ENCODE peak calls at places on chromosome 22, in four cellular contexts. O is NCI-H1092 treated with DMSO at 0.1 percent for 48 hours, A is naive B cell, Y is OCI-LY7. L is an unnamed sample.

GRCh38 chr22:40410272-40410671 is 39.9 kb downstream of the SGSM3 start:
- DNase-seq in A (no peak), Y (no peak), O (no peak), L (no peak)

GRCh38 chr22:27331526-27332281 is 469.9 kb downstream of the MN1 start:
- DNase-seq in O (peak; percentile 36), Y (no peak), A (no peak), L (no peak)

GRCh38 chr22:30602049-30602448 is 4.9 kb upstream of the TCN2 start:
- DNase-seq in O (peak; percentile 24), Y (peak; percentile 49), A (no peak), L (no peak)

GRCh38 chr22:19631899-19632670 is 82.2 kb upstream of the SEPTIN5 start:
- DNase-seq in O (peak; percentile 41), A (no peak), Y (peak; percentile 33), L (peak; percentile 14)

GRCh38 chr22:17802411-17802810 is 28.1 kb upstream of the BID start:
- DNase-seq in Y (no peak), A (no peak), O (no peak), L (no peak)

GRCh38 chr22:21651521-21652009 is 9.5 kb downstream of the SDF2L1 start:
- DNase-seq in O (peak; percentile 51), A (no peak), Y (no peak), L (no peak)

GRCh38 chr22:46761539-46762237 is 762 bp upstream of the TBC1D22A start:
- DNase-seq in A (no peak), O (no peak), Y (peak; percentile 37), L (no peak)

GRCh38 chr22:22877523-22878210 is 9.9 kb upstream of the IGLL5 start:
- DNase-seq in O (peak; percentile 33), A (no peak), Y (peak; percentile 75), L (no peak)

GRCh38 chr22:22123960-22124278 is 120.7 kb upstream of the VPREB1 start:
- DNase-seq in O (no peak), Y (no peak), A (no peak), L (no peak)

GRCh38 chr22:17727244-17727892 is 46.9 kb downstream of the BID start:
- DNase-seq in Y (no peak), A (no peak), O (no peak), L (no peak)

GRCh38 chr22:23381661-23382427 is 198.2 kb downstream of the IGLL1 start:
- DNase-seq in Y (no peak), O (no peak), A (no peak), L (no peak)

GRCh38 chr22:25996669-25997068 is 172.6 kb upstream of the SEZ6L start:
- DNase-seq in O (no peak), Y (no peak), A (no peak), L (no peak)

GRCh38 chr22:39592104-39593060 is 21.8 kb downstream of the CACNA1I start:
- DNase-seq in A (no peak), O (peak; percentile 74), Y (no peak), L (no peak)

GRCh38 chr22:49365910-49366309 is 461.8 kb downstream of the BRD1 start:
- DNase-seq in Y (no peak), O (no peak), A (no peak), L (no peak)

GRCh38 chr22:20315337-20316216 is 4.3 kb downstream of the DGCR6L start:
- DNase-seq in Y (no peak), O (no peak), A (no peak), L (no peak)

GRCh38 chr22:37907036-37907954 is 1.2 kb downstream of the MICALL1 start:
- DNase-seq in Y (no peak), O (no peak), A (no peak), L (no peak)

GRCh38 chr22:45866398-45867117 is 110.4 kb downstream of the WNT7B start:
- DNase-seq in A (no peak), O (no peak), Y (no peak), L (no peak)

GRCh38 chr22:44804327-44804726 is 52.0 kb downstream of the ARHGAP8 start:
- DNase-seq in A (no peak), Y (no peak), O (no peak), L (no peak)

GRCh38 chr22:32080904-32081303 is 37.8 kb downstream of the SLC5A1 start:
- DNase-seq in Y (peak; percentile 49), A (no peak), O (peak; percentile 56), L (no peak)

GRCh38 chr22:34004058-34004457 is 83.8 kb upstream of the LARGE1 start:
- DNase-seq in Y (no peak), O (peak; percentile 29), A (no peak), L (no peak)

GRCh38 chr22:19105867-19106802 is 16.1 kb downstream of the DGCR2 start:
- DNase-seq in A (peak; percentile 23), O (no peak), Y (peak; percentile 55), L (no peak)

GRCh38 chr22:46957521-46957920 is 195.1 kb downstream of the TBC1D22A start:
- DNase-seq in O (no peak), A (no peak), Y (no peak), L (no peak)

GRCh38 chr22:50340157-50340879 is 2.8 kb upstream of the PPP6R2 start:
- DNase-seq in A (no peak), O (no peak), Y (no peak), L (no peak)

GRCh38 chr22:24441406-24442351 is 14.3 kb downstream of the ADORA2A start:
- DNase-seq in O (no peak), Y (no peak), A (no peak), L (no peak)

GRCh38 chr22:49349841-49350381 is 477.8 kb downstream of the BRD1 start:
- DNase-seq in A (no peak), Y (peak; percentile 25), O (no peak), L (no peak)

GRCh38 chr22:38243007-38243775 is 29.6 kb downstream of the TMEM184B start:
- DNase-seq in O (peak; percentile 98), A (no peak), Y (peak; percentile 23), L (no peak)

GRCh38 chr22:44030702-44031082 is 6.6 kb downstream of the PARVB start:
- DNase-seq in O (no peak), Y (no peak), A (no peak), L (no peak)

GRCh38 chr22:39771486-39771885 is 122.1 kb downstream of the ENTHD1 start:
- DNase-seq in A (no peak), Y (no peak), O (no peak), L (no peak)

GRCh38 chr22:26561756-26562417 is 28.0 kb downstream of the TPST2 start:
- DNase-seq in A (no peak), O (no peak), Y (no peak), L (no peak)

L was measured in GF-D8.